ENCODE peak calls at places on chromosomes 5 and 9, in five cellular contexts. Q is esophagus squamous epithelium; V is right lobe of liver; P is CD8-positive, alpha-beta T cell; W is IMR-90. B is an unnamed sample. For H3K36me3 and H3K4me1, the result is how much of the 10 kb centered on the place peaks cover.

GRCh38 chr5:61279725-61280124 is 52.3 kb upstream of the ZSWIM6 start:
- DNase-seq in Q (no peak), V (no peak), W (peak), P (no peak), B (no peak)

GRCh38 chr5:94745786-94746730 is 127.6 kb downstream of the SLF1 start:
- DNase-seq in Q (no peak), V (no peak), W (peak), P (no peak), B (no peak)

GRCh38 chr5:140567871-140568270 is 3.2 kb downstream of the SLC35A4 start:
- DNase-seq in V (no peak), P (no peak), Q (no peak), W (no peak), B (no peak)

GRCh38 chr9:77743381-77743780 is 95.3 kb upstream of the GNA14 start:
- DNase-seq in P (no peak), V (no peak), W (peak), Q (no peak), B (no peak)

GRCh38 chr9:971901-972511 is 4.4 kb upstream of the DMRT3 start:
- DNase-seq in V (no peak), Q (no peak), W (no peak), P (no peak), B (no peak)

GRCh38 chr5:173925449-173926071 is 37.4 kb downstream of the CPEB4 start:
- DNase-seq in P (peak), Q (no peak), V (no peak), W (peak), B (no peak)

GRCh38 chr5:169979871-169980270 is 424 bp downstream of the INSYN2B start:
- DNase-seq in W (peak), P (no peak), Q (no peak), V (no peak), B (no peak)

GRCh38 chr9:73370053-73370452 is 218.4 kb downstream of the ANXA1 start:
- DNase-seq in P (no peak), W (no peak), V (no peak), Q (no peak), B (no peak)

GRCh38 chr9:68949271-68950000 is 64.5 kb downstream of the PRKACG start:
- DNase-seq in V (no peak), Q (no peak), P (peak), W (no peak), B (no peak)

GRCh38 chr5:56638768-56639238 is 176.5 kb upstream of the MAP3K1 start:
- DNase-seq in V (no peak), P (no peak), Q (no peak), W (no peak), B (no peak)

GRCh38 chr5:59367791-59368394 is 525.6 kb downstream of the PDE4D start:
- DNase-seq in V (no peak), P (peak), Q (peak), W (peak), B (peak)

GRCh38 chr9:18569941-18570630 is 96.1 kb downstream of the ADAMTSL1 start:
- DNase-seq in P (no peak), W (no peak), Q (no peak), V (no peak), B (no peak)

GRCh38 chr5:136133416-136134383 is 1.1 kb downstream of the SMAD5 start:
- DNase-seq in V (peak), P (no peak), W (peak), Q (no peak), B (peak)

GRCh38 chr5:34895641-34896419 is 19.5 kb downstream of the RAD1 start:
- DNase-seq in W (no peak), V (no peak), Q (no peak), P (no peak), B (no peak)

GRCh38 chr5:119327018-119327417 is 28.8 kb upstream of the TNFAIP8 start:
- DNase-seq in W (peak), Q (no peak), P (no peak), V (no peak), B (no peak)

GRCh38 chr5:141695627-141696180 is 13.7 kb upstream of the ARAP3 start:
- DNase-seq in W (no peak), P (no peak), V (no peak), Q (no peak), B (no peak)

GRCh38 chr5:343461-344401 is 22.2 kb downstream of the AHRR start:
- DNase-seq in V (no peak), W (peak), P (peak), Q (no peak), B (no peak)

GRCh38 chr5:107474724-107475489 is 195.8 kb downstream of the EFNA5 start:
- DNase-seq in Q (no peak), P (no peak), V (no peak), W (peak), B (no peak)

GRCh38 chr9:116288658-116289057 is 135.1 kb downstream of the PAPPA start:
- DNase-seq in P (no peak), Q (no peak), V (no peak), W (peak), B (no peak)

GRCh38 chr5:123517479-123517878 is 5.5 kb downstream of the CSNK1G3 start:
- DNase-seq in W (no peak), P (no peak), V (no peak), Q (no peak), B (no peak)

GRCh38 chr5:123515904-123516303 is 3.9 kb downstream of the CSNK1G3 start:
- DNase-seq in P (no peak), V (no peak), Q (no peak), W (no peak), B (no peak)

GRCh38 chr5:123512631-123513461 is 869 bp downstream of the CSNK1G3 start:
- DNase-seq in P (peak), W (peak), V (peak), Q (no peak), B (peak)

GRCh38 chr5:123511648-123512605 is at the start of gene CSNK1G3:
- DNase-seq in Q (peak), W (peak), P (peak), V (peak), B (peak)

DNA sequence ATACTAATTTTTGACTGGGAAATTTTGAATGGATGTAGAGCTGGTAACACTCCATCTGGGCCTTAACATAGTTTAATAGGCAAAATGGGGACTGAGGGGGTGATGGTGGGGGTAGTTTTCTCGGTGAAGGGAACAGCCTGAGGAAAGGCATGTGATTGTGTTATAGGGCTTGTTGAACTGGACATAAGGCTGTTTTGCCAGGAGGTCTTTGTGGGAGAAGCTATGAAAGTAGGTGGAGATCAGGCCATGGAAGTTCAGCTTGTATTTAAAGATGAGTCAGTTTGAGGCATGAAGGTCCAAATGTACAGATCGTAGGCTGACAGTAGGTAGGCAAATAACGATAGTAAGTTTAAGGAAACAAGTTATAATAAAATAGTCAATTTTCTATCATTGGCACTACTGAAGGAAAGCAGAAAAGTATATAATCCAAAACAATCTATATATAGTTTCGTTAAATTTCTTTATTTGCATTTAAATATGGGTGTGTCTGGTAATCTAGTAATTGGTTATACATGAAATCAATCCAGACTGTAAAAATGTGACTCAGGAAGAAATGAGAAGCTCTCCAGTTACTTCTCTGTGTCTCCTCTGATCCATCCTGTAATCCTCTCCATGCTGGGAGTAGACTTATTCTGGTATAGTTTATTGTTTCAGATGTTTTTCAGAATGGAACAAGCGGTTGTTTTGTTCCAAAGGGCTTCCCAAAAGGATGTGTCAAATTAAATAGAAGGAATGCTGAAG is 2.8 kb downstream of the CSNK1G3 start:
- DNase-seq in W (no peak), V (no peak), Q (no peak), P (no peak), B (no peak)
- H3K4me3 ChIP-seq in W (no peak), V (no peak), Q (no peak), P (no peak), B (no peak)

GRCh38 chr9:35726876-35727438 is 5.0 kb downstream of the TLN1 start:
- DNase-seq in Q (no peak), P (no peak), V (no peak), W (peak), B (no peak)

GRCh38 chr9:35723908-35724307 is 8.1 kb downstream of the TLN1 start:
- DNase-seq in Q (no peak), V (no peak), W (no peak), P (no peak), B (no peak)

GRCh38 chr9:35727676-35728040 is 4.3 kb downstream of the TLN1 start:
- DNase-seq in W (no peak), Q (no peak), V (no peak), P (no peak), B (no peak)

GRCh38 chr9:35723426-35723825 is 8.6 kb downstream of the TLN1 start:
- DNase-seq in V (no peak), Q (no peak), W (no peak), P (no peak), B (no peak)

GRCh38 chr9:35725362-35725761 is 6.6 kb downstream of the TLN1 start:
- DNase-seq in Q (no peak), V (no peak), P (no peak), W (no peak), B (no peak)
- H3K36me3 ChIP-seq in Q (under half), V (under half), P (under half), W (under half), B (under half)

DNA sequence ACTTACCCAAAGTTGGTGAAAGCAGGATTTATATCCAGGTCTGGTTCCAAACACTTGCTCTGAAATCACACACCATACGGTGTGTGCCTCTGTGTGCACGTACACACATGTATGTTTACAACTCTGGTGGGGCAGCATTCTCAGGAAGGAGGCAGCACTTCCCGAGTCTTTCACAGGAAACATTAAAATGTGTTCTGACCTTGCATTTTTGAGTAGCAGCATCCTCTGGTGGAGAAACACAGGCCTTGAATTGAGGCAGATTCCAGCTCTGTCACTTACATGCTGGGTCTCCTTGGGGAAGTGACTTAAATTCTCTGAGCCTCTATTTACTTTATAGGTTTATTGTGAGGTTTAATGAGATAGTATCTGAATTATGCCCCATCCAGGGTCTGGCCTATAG is 126.4 kb downstream of the RGS3 start:
- DNase-seq in Q (no peak), V (peak), P (no peak), W (peak), B (no peak)
- H3K4me1 ChIP-seq in Q (under half), V (under half), P (under half), W (under half), B (under half)

GRCh38 chr9:124041817-124042116 is 30.2 kb downstream of the LHX2 start:
- DNase-seq in W (no peak), P (no peak), Q (no peak), V (no peak), B (no peak)
- H3K4me3 ChIP-seq in W (no peak), P (no peak), Q (no peak), V (no peak), B (no peak)

GRCh38 chr9:5756633-5757032 is 76.3 kb downstream of the ERMP1 start:
- DNase-seq in W (no peak), V (no peak), Q (no peak), P (no peak), B (no peak)
- H3K36me3 ChIP-seq in W (under half), V (under half), Q (under half), P (under half), B (under half)

DNA sequence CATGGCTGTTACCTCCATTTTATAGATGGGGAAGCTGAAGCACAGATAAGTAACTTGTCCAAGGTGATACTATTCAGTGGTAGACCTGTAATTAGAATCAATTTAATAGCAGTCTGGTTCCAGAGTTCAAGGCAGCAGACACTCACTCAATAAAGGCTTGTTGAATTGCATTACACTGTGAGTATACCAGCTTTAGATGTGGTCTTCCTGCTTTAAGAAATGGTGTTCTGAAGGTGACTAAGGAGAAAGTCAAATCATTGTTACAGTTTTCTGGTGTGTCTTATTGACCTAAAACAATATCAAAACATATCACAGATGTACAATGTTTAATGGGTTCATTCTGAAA is 153.8 kb upstream of the ELL2 start:
- DNase-seq in V (no peak), W (no peak), Q (no peak), P (no peak), B (no peak)
- H3K4me1 ChIP-seq in V (half or more), W (under half), Q (under half), P (under half), B (under half)